ENCODE peak calls at places on chromosomes 1 and 21, in seven cellular contexts. O, A, Q, U, S, N and Y are unnamed samples.

GRCh38 chr1:192559115-192560006 is 16.2 kb upstream of the RGS1 start:
- DNase-seq in O (no peak), A (no peak), Q (no peak), U (no peak), S (no peak), N (peak), Y (no peak)

GRCh38 chr1:56331892-56332567 is 247.3 kb downstream of the PLPP3 start:
- DNase-seq in O (no peak), A (peak), Q (no peak), U (no peak), S (no peak), N (peak), Y (no peak)

GRCh38 chr21:35932232-35932911 is 128.0 kb downstream of the SETD4 start:
- DNase-seq in O (peak), A (peak), Q (no peak), U (peak), S (no peak), N (peak), Y (no peak)

GRCh38 chr21:28776251-28776650 is 216.4 kb downstream of the LTN1 start:
- DNase-seq in O (no peak), A (no peak), Q (no peak), U (no peak), S (no peak), N (peak), Y (no peak)

GRCh38 chr1:211323156-211324063 is 3.2 kb upstream of the TRAF5 start:
- DNase-seq in O (peak), A (peak), Q (no peak), U (peak), S (no peak), N (peak), Y (no peak)

GRCh38 chr1:219959540-219960208 is 31.3 kb upstream of the SLC30A10 start:
- DNase-seq in O (no peak), A (no peak), Q (no peak), U (no peak), S (no peak), N (no peak), Y (no peak)

GRCh38 chr1:92922378-92923035 is 38.8 kb downstream of the DIPK1A start:
- DNase-seq in O (no peak), A (no peak), Q (no peak), U (no peak), S (no peak), N (no peak), Y (no peak)

GRCh38 chr21:36504067-36505058 is 24.4 kb upstream of the CLDN14 start:
- DNase-seq in O (peak), A (peak), Q (no peak), U (peak), S (no peak), N (peak), Y (no peak)

GRCh38 chr21:38277501-38278111 is 20.8 kb downstream of the KCNJ15 start:
- DNase-seq in O (no peak), A (peak), Q (no peak), U (no peak), S (no peak), N (peak), Y (no peak)

GRCh38 chr1:19484338-19484792 is 974 bp downstream of the CAPZB start:
- DNase-seq in O (no peak), A (no peak), Q (no peak), U (no peak), S (no peak), N (no peak), Y (no peak)

GRCh38 chr1:43763497-43763973 is 56.2 kb downstream of the ST3GAL3 start:
- DNase-seq in O (peak), A (peak), Q (peak), U (peak), S (peak), N (peak), Y (peak)

GRCh38 chr1:15028117-15028516 is 125.4 kb upstream of the TMEM51 start:
- DNase-seq in O (no peak), A (peak), Q (no peak), U (peak), S (no peak), N (peak), Y (peak)

GRCh38 chr1:192861860-192862259 is 53.0 kb downstream of the RGS2 start:
- DNase-seq in O (no peak), A (peak), Q (no peak), U (no peak), S (no peak), N (no peak), Y (no peak)

GRCh38 chr1:53369034-53369750 is 41.3 kb upstream of the LRP8 start:
- DNase-seq in O (no peak), A (no peak), Q (no peak), U (peak), S (peak), N (no peak), Y (peak)

GRCh38 chr1:167056529-167057296 is 33.5 kb downstream of the GPA33 start:
- DNase-seq in O (no peak), A (no peak), Q (no peak), U (no peak), S (no peak), N (no peak), Y (no peak)

GRCh38 chr1:221315330-221315729 is 426.6 kb downstream of the DUSP10 start:
- DNase-seq in O (no peak), A (peak), Q (no peak), U (no peak), S (no peak), N (peak), Y (no peak)

GRCh38 chr1:59415876-59416275 is 119.0 kb downstream of the FGGY start:
- DNase-seq in O (no peak), A (no peak), Q (no peak), U (no peak), S (no peak), N (peak), Y (no peak)

GRCh38 chr1:14742181-14742980 is 143.9 kb downstream of the KAZN start:
- DNase-seq in O (no peak), A (no peak), Q (no peak), U (no peak), S (no peak), N (peak), Y (no peak)

GRCh38 chr1:61184035-61184713 is 101.8 kb downstream of the NFIA start:
- DNase-seq in O (peak), A (peak), Q (peak), U (peak), S (peak), N (peak), Y (peak)

GRCh38 chr21:29002442-29003144 is 9.9 kb upstream of the LTN1 start:
- DNase-seq in O (peak), A (peak), Q (peak), U (peak), S (peak), N (peak), Y (peak)

GRCh38 chr1:23679815-23680214 is 11.8 kb upstream of the RPL11 start:
- DNase-seq in O (no peak), A (no peak), Q (no peak), U (no peak), S (no peak), N (no peak), Y (no peak)

GRCh38 chr1:44294588-44295007 is 60.5 kb downstream of the ERI3 start:
- DNase-seq in O (peak), A (peak), Q (peak), U (peak), S (no peak), N (peak), Y (no peak)

GRCh38 chr1:210446479-210446878 is 117.8 kb downstream of the HHAT start:
- DNase-seq in O (no peak), A (no peak), Q (no peak), U (no peak), S (no peak), N (peak), Y (no peak)

GRCh38 chr1:99181892-99182291 is 82.4 kb upstream of the PLPPR4 start:
- DNase-seq in O (no peak), A (no peak), Q (no peak), U (no peak), S (no peak), N (no peak), Y (no peak)

GRCh38 chr1:37849480-37849879 is 9.9 kb downstream of the MTF1 start:
- DNase-seq in O (no peak), A (no peak), Q (no peak), U (no peak), S (no peak), N (no peak), Y (no peak)

GRCh38 chr1:103529746-103530145 is 4.2 kb downstream of the RNPC3 start:
- DNase-seq in O (no peak), A (peak), Q (no peak), U (no peak), S (no peak), N (peak), Y (no peak)

GRCh38 chr1:245605480-245606156 is 450.8 kb downstream of the KIF26B start:
- DNase-seq in O (no peak), A (peak), Q (no peak), U (no peak), S (no peak), N (peak), Y (no peak)

GRCh38 chr1:206693029-206693428 is 8.3 kb downstream of the MAPKAPK2 start:
- DNase-seq in O (peak), A (peak), Q (no peak), U (peak), S (no peak), N (peak), Y (no peak)

GRCh38 chr1:43982798-43983197 is 3.8 kb downstream of the B4GALT2 start:
- DNase-seq in O (no peak), A (no peak), Q (no peak), U (no peak), S (no peak), N (no peak), Y (no peak)

GRCh38 chr1:86942034-86942433 is 27.6 kb downstream of the HS2ST1 start:
- DNase-seq in O (no peak), A (no peak), Q (no peak), U (no peak), S (no peak), N (no peak), Y (no peak)

GRCh38 chr1:102772831-102773230 is 335.5 kb downstream of the COL11A1 start:
- DNase-seq in O (no peak), A (no peak), Q (no peak), U (no peak), S (no peak), N (no peak), Y (no peak)

GRCh38 chr1:110112656-110113055 is 413 bp downstream of the UBL4B start:
- DNase-seq in O (no peak), A (no peak), Q (no peak), U (no peak), S (no peak), N (no peak), Y (no peak)

GRCh38 chr1:175419684-175420490 is 227.3 kb upstream of the KIAA0040 start:
- DNase-seq in O (no peak), A (no peak), Q (no peak), U (no peak), S (no peak), N (no peak), Y (no peak)

GRCh38 chr21:43598416-43599120 is 60.7 kb downstream of the HSF2BP start:
- DNase-seq in O (no peak), A (no peak), Q (no peak), U (no peak), S (no peak), N (peak), Y (no peak)

DNA sequence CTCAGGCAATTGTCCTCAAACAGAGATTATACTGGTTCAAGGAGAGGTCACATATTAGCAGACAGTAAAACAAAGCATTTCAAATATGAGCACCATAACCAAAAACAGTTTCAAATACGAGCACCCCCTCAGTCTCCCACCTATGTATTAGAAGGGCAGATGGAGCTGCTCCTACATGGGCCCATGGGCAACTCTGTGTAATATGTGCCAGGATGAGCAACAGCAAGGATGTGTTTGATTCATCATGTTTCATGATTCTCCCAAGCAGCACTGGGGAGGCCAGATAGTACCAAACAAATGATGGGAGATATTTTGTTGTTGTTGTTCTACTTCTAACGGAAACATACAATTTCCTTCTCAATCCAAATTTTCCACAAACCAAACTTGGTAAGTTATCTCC is 8.9 kb downstream of the ADSS2 start:
- DNase-seq in O (no peak), A (no peak), Q (no peak), U (no peak), S (no peak), N (no peak), Y (no peak)
- TF ChIP-seq POLR2A in O (no peak), A (no peak), Q (no peak), U (no peak), S (no peak), N (no peak), Y (no peak)

DNA sequence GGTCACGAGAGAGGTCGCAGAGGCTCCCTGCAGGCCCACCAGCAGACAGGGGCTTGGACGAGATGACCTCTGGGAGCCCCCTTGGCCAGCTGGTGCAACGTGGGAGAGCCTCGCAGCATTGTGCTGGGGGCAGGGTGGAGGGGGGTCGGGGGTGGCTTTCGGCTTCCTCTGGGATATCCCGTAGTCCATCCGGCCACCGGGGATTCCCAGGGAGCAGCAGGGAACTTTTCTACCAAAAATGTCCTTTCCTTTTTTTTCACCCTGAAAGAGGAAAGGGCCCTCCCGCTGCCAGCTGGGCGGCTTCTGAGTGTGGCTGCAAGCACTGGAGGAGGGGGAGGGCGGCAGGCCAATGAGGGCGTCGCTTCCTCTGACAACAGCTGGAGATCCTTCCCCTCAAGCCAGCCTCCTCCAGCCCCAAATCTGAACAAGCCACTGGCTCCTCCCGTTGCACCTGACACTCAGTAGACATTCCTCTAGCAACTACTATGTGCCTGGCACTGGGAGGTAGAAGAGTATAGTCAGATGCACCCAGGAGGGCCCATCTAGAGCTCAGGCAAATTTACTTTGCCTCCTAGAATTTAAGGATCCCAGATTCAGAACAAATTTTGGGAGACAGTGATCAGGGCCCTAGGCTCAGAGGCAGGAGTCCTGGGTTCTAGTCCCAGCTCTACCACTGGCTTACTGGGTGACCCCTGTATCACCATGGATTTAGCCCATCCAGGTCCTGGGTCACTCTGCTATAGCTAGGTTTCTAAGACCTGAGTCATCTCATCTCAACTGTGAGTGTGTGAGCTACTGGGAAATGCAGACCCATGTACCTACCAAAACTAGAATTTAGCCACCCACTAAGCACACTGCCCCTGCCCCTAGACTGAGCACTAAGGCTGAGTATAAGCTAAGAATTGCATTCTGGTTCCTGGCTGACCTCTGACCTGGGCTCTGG is 2.7 kb downstream of the MOB3C start:
- DNase-seq in O (peak), A (peak), Q (peak), U (peak), S (peak), N (peak), Y (peak)
- TF ChIP-seq POLR2A in O (no peak), A (no peak), Q (peak), U (no peak), S (no peak), N (no peak), Y (no peak)

GRCh38 chr1:5704785-5705514 is 287.3 kb downstream of the NPHP4 start:
- DNase-seq in O (no peak), A (no peak), Q (no peak), U (no peak), S (no peak), N (no peak), Y (no peak)
- TF ChIP-seq POLR2A in O (no peak), A (no peak), Q (no peak), U (no peak), S (no peak), N (no peak), Y (no peak)

DNA sequence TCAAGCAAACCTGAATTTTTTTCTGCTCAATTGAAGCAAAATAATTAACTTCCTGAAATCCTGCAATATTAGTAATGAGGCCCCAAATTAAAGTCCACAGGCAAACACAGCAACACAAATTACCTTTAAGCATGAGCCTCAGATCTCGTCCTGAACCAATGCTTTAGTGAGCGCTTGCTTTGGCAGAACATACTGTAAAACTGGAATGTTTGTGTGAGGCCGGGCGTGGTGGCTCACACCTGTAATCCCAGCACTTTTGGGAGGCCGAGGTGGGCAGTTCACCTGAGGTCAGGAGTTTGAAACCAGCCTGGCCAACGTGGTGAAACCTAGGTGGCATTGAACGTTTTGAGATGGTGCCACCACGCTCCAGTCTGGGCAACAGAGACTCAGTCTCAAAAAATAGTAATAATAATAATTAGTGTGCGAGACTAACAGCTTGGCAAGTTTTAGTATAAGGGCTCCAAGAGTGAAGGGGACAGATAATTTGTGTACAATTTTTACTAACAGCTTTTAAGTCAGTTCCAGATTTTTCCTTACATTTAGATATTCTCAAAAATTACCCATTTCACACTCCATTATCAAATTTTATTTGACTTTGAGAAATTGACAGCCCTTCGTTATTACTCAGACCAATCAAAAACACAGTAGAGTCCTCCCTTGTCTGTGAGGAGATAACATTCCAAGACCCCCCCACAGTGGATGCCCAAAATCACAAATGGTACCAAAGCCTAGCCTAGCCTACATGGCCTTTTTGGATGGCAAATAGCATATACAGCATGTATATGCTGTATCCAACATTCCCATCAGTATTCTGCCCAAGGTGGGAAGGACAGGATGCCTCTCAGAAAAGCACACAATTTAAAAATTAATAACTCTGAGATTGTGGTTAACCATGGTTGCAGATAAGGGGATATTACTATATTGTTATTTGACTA is 17.6 kb downstream of the SFPQ start:
- DNase-seq in O (no peak), A (no peak), Q (no peak), U (no peak), S (no peak), N (no peak), Y (no peak)
- TF ChIP-seq POLR2A in O (no peak), A (no peak), Q (no peak), U (no peak), S (no peak), N (no peak), Y (no peak)

GRCh38 chr1:94301186-94301585 is 63.8 kb upstream of the ARHGAP29 start:
- DNase-seq in O (no peak), A (no peak), Q (no peak), U (no peak), S (no peak), N (no peak), Y (no peak)
- TF ChIP-seq POLR2A in O (no peak), A (no peak), Q (no peak), U (no peak), S (no peak), N (no peak), Y (no peak)

DNA sequence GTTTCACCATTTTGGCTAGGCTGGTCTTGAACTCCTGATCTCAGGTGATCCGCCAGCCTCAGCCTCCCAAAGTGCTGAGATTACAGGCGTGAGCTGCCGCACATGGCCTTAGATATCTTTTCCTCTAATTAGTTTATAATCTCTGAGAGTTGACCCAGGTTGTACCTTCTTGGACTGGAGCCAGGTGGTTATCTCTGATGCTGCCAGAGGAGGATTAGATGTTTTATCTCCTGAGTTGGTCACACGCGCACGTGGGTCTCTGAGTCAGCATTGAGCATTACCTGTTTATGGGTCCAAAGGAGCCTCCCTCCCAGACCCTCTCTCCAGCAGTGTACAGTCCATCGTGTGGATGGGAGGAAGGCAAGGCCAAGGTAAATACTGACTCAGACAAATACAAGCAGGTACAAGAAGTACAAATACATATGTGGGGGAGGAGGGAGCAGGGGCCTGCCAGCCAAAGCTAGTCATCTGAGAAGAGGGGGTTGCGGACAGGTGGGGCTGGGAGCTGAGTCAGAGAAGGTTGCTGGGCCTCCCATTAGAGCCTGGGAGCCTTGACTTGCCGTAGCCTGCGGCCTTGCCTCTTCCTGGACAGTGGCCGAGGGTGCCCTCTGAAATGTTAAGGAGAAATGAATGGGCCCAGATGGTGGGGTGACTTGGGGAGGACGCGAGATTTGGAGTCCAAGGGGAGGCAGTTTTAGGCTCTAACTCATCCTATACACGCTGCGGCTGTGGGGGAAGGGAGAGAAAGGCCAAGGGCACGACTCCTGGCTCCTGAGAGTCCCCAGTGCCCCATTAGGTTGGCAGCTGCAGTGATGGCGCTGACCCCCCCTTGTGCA is 13.1 kb downstream of the IL6R start:
- DNase-seq in O (peak), A (peak), Q (peak), U (no peak), S (peak), N (no peak), Y (peak)
- TF ChIP-seq POLR2A in O (peak), A (peak), Q (no peak), U (no peak), S (no peak), N (no peak), Y (no peak)

GRCh38 chr1:39107891-39108290 is 81.7 kb downstream of the NDUFS5 start:
- DNase-seq in O (no peak), A (no peak), Q (no peak), U (no peak), S (no peak), N (no peak), Y (no peak)

GRCh38 chr1:39104158-39105060 is 78.3 kb downstream of the NDUFS5 start:
- DNase-seq in O (peak), A (peak), Q (no peak), U (peak), S (no peak), N (no peak), Y (no peak)

GRCh38 chr1:39106949-39107740 is 81.0 kb downstream of the NDUFS5 start:
- DNase-seq in O (no peak), A (no peak), Q (no peak), U (no peak), S (no peak), N (no peak), Y (no peak)

GRCh38 chr1:39105061-39105840 is 79.1 kb downstream of the NDUFS5 start:
- DNase-seq in O (peak), A (peak), Q (peak), U (peak), S (peak), N (peak), Y (peak)

GRCh38 chr1:39105841-39106765 is 80.0 kb downstream of the NDUFS5 start:
- DNase-seq in O (peak), A (peak), Q (no peak), U (peak), S (no peak), N (no peak), Y (peak)
- TF ChIP-seq POLR2A in O (no peak), A (peak), Q (no peak), U (no peak), S (no peak), N (no peak), Y (no peak)

GRCh38 chr1:145994391-145995120 is 1.8 kb downstream of the TXNIP start:
- DNase-seq in O (no peak), A (no peak), Q (no peak), U (no peak), S (no peak), N (no peak), Y (no peak)
- TF ChIP-seq POLR2A in O (no peak), A (no peak), Q (peak), U (no peak), S (no peak), N (no peak), Y (no peak)